ENCODE peak calls at places on chromosomes 2 and 18, in ten cellular contexts. T is SK-N-SH; K is suprapubic skin; L is H1; H is effector memory CD4-positive, alpha-beta T cell; R is lower lobe of right lung; E is aorta; N is caudate nucleus; V is CD8-positive, alpha-beta T cell; F is astrocyte. Z is an unnamed sample.
A peak's percentile ranks its signal among the peaks of the same experiment; 100 is the strongest.

GRCh38 chr2:159119652-159120257 is 151.3 kb downstream of the TANC1 start:
- DNase-seq in K (no peak), L (no peak), E (no peak), H (no peak), N (no peak), T (no peak), F (peak; percentile 41), V (no peak), R (no peak), Z (no peak)

GRCh38 chr2:67600472-67600871 is 203.3 kb downstream of the ETAA1 start:
- DNase-seq in K (no peak), R (no peak), E (no peak), F (no peak), L (no peak), T (no peak), V (no peak), H (no peak), N (no peak), Z (no peak)

GRCh38 chr2:20882466-20883170 is 59.7 kb upstream of the LDAH start:
- DNase-seq in V (no peak), T (peak; percentile 81), L (no peak), F (no peak), H (no peak), R (no peak), K (no peak), E (no peak), N (no peak), Z (no peak)

GRCh38 chr2:10532631-10533101 is 84.5 kb upstream of the ODC1 start:
- DNase-seq in V (no peak), K (peak; percentile 44), E (no peak), N (no peak), R (no peak), L (no peak), T (no peak), H (no peak), F (no peak), Z (no peak)

GRCh38 chr2:235419996-235420395 is 73.8 kb upstream of the AGAP1 start:
- DNase-seq in E (no peak), V (no peak), L (no peak), F (no peak), K (no peak), T (no peak), R (no peak), H (no peak), N (peak; percentile 41), Z (no peak)

GRCh38 chr18:1760901-1761300 is 810.4 kb downstream of the METTL4 start:
- DNase-seq in T (no peak), R (no peak), L (no peak), K (no peak), V (no peak), F (peak; percentile 3), H (no peak), E (no peak), N (no peak), Z (no peak)

GRCh38 chr2:222950886-222951285 is 90.0 kb downstream of the ACSL3 start:
- DNase-seq in T (no peak), H (no peak), F (peak; percentile 90), N (no peak), L (no peak), V (no peak), E (no peak), R (no peak), K (no peak), Z (no peak)

GRCh38 chr2:54555318-54555837 is 99.3 kb downstream of the SPTBN1 start:
- DNase-seq in N (no peak), F (no peak), T (no peak), L (no peak), V (no peak), H (no peak), K (no peak), R (no peak), E (no peak), Z (no peak)

GRCh38 chr2:216956820-216957493 is 97.1 kb upstream of the TNP1 start:
- DNase-seq in N (no peak), K (no peak), V (no peak), E (no peak), F (peak; percentile 63), R (no peak), T (no peak), H (no peak), L (no peak), Z (no peak)

GRCh38 chr2:235693279-235693678 is 199.4 kb downstream of the AGAP1 start:
- DNase-seq in N (no peak), L (no peak), F (no peak), E (no peak), V (no peak), K (no peak), T (no peak), R (no peak), H (no peak), Z (no peak)

GRCh38 chr18:55861266-55861665 is 273.3 kb upstream of the TCF4 start:
- DNase-seq in R (no peak), N (peak; percentile 7), V (no peak), L (no peak), K (no peak), F (peak; percentile 49), H (no peak), E (no peak), T (no peak), Z (no peak)

GRCh38 chr2:74597456-74597855 is 42.9 kb downstream of the DOK1 start:
- DNase-seq in T (peak; percentile 31), L (no peak), E (no peak), K (no peak), V (no peak), R (no peak), H (no peak), F (no peak), N (no peak), Z (no peak)

GRCh38 chr2:85599468-85600234 is 2.8 kb downstream of the TMEM150A start:
- DNase-seq in H (no peak), R (no peak), K (no peak), E (peak; percentile 47), L (no peak), T (no peak), V (no peak), N (no peak), F (no peak), Z (no peak)
- H3K27ac ChIP-seq in H (no peak overlapping the region), R (no peak overlapping the region), K (no peak overlapping the region), E (no peak overlapping the region), L (no peak overlapping the region), T (no peak overlapping the region), V (no peak overlapping the region), N (no peak overlapping the region), F (no peak overlapping the region), Z (no peak overlapping the region)

DNA sequence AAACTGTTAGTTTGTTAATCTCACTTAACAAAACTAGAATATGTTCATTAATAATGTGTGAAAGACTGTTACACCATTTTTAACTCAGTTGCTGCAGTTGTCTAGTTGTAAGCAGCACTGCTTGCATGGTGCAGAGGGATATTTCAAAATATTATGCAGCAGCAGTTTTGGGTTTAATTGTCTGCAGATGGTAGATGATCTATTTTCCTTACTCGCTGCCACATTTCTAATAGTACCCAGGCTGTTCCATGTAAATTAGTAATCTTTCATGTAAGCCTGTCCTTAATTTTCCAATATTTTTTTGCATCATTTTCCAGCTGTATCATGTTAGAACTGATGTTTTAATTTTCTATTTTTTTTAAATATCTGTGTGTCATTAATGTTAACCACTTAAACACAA is 488.1 kb upstream of the RAB12 start:
- DNase-seq in F (no peak), H (no peak), T (no peak), L (no peak), N (no peak), V (no peak), K (no peak), R (no peak), E (no peak), Z (no peak)
- H3K27ac ChIP-seq in F (peak overlapping the region; percentile 49), H (no peak overlapping the region), T (no peak overlapping the region), L (no peak overlapping the region), N (no peak overlapping the region), V (no peak overlapping the region), K (no peak overlapping the region), R (no peak overlapping the region), E (no peak overlapping the region), Z (no peak overlapping the region)

DNA sequence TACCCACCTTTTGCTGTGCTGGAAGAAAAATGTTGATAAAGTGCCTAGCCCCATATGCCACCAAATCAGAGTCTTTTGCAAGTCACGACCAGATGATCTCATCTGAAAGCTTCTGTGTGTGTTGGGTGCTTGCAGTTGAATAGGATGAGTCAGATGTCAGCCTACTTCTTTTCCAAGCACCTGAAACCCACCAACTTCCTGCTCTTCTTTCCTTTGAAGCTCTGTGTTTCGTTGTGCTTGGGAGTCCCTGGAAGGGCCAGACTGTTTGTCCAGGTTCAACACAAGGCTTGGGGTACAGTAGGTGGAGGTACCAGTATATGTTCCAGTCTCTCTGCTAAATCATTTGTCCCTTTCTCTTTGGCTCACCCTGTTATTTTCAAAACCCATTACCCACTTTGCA is 36.8 kb upstream of the LCLAT1 start:
- DNase-seq in R (no peak), F (peak; percentile 86), V (no peak), N (no peak), K (no peak), T (no peak), L (no peak), E (no peak), H (no peak), Z (no peak)
- H3K27ac ChIP-seq in R (peak overlapping the region; percentile 47), F (peak overlapping the region; percentile 14), V (no peak overlapping the region), N (no peak overlapping the region), K (no peak overlapping the region), T (peak overlapping the region; percentile 14), L (no peak overlapping the region), E (peak overlapping the region; percentile 7), H (no peak overlapping the region), Z (no peak overlapping the region)

GRCh38 chr2:230485801-230486341 is 69.9 kb downstream of the SP100 start:
- DNase-seq in N (no peak), K (no peak), T (no peak), L (no peak), R (no peak), V (no peak), F (no peak), E (no peak), H (no peak), Z (no peak)
- H3K27ac ChIP-seq in N (no peak overlapping the region), K (no peak overlapping the region), T (no peak overlapping the region), L (no peak overlapping the region), R (no peak overlapping the region), V (no peak overlapping the region), F (no peak overlapping the region), E (no peak overlapping the region), H (no peak overlapping the region), Z (no peak overlapping the region)

GRCh38 chr2:200471324-200471848 is 38.5 kb downstream of the KCTD18 start:
- DNase-seq in E (no peak), H (peak; percentile 16), R (no peak), T (peak; percentile 71), N (no peak), K (no peak), L (no peak), F (no peak), V (no peak), Z (peak; percentile 65)

GRCh38 chr2:200467806-200468686 is 41.8 kb downstream of the KCTD18 start:
- DNase-seq in E (no peak), R (no peak), F (no peak), K (no peak), V (no peak), N (no peak), L (no peak), H (no peak), T (no peak), Z (peak; percentile 61)

GRCh38 chr2:200472853-200473464 is 36.9 kb downstream of the KCTD18 start:
- DNase-seq in K (no peak), H (no peak), N (no peak), R (no peak), E (no peak), V (no peak), F (no peak), L (no peak), T (no peak), Z (no peak)

GRCh38 chr2:200471928-200472645 is 37.8 kb downstream of the KCTD18 start:
- DNase-seq in L (no peak), V (no peak), K (no peak), F (no peak), T (no peak), R (no peak), E (no peak), H (no peak), N (no peak), Z (no peak)

GRCh38 chr2:200469708-200470600 is 39.9 kb downstream of the KCTD18 start:
- DNase-seq in K (no peak), L (no peak), F (peak; percentile 46), E (no peak), T (no peak), V (no peak), R (no peak), N (peak; percentile 22), H (no peak), Z (no peak)
- H3K27ac ChIP-seq in K (no peak overlapping the region), L (no peak overlapping the region), F (peak overlapping the region; percentile 49), E (no peak overlapping the region), T (no peak overlapping the region), V (no peak overlapping the region), R (no peak overlapping the region), N (peak overlapping the region; percentile 95), H (no peak overlapping the region), Z (no peak overlapping the region)

Z was measured in CD4-positive, CD25-positive, alpha-beta regulatory T cell.